ENCODE peak calls at places on chromosomes 6 and 20, in seven cellular contexts. E, T, H, X, V, W and L are unnamed samples.

GRCh38 chr20:57030611-57031600 is 235.5 kb downstream of the BMP7 start:
- DNase-seq in E (peak; percentile 9), T (peak; percentile 12), H (no peak), X (no peak), V (peak; percentile 60), W (peak; percentile 88), L (peak; percentile 88)

GRCh38 chr6:2055914-2056313 is 189.5 kb downstream of the GMDS start:
- DNase-seq in E (no peak), T (peak; percentile 51), H (no peak), X (no peak), V (no peak), W (no peak), L (peak; percentile 63)

GRCh38 chr20:57656252-57656820 is 36.1 kb upstream of the ZBP1 start:
- DNase-seq in E (no peak), T (no peak), H (peak; percentile 69), X (peak; percentile 64), V (no peak), W (no peak), L (no peak)

GRCh38 chr6:68108243-68108835 is 526.7 kb upstream of the ADGRB3 start:
- DNase-seq in E (peak; percentile 48), T (peak; percentile 31), H (no peak), X (no peak), V (no peak), W (peak; percentile 64), L (no peak)

GRCh38 chr20:51810155-51811039 is 8.1 kb upstream of the SALL4 start:
- DNase-seq in E (no peak), T (no peak), H (no peak), X (no peak), V (no peak), W (no peak), L (no peak)

GRCh38 chr6:44217332-44218143 is 812 bp downstream of the MYMX start:
- DNase-seq in E (peak; percentile 20), T (no peak), H (peak; percentile 91), X (peak; percentile 92), V (no peak), W (peak; percentile 54), L (peak; percentile 29)

GRCh38 chr20:52859156-52859887 is 112.8 kb upstream of the TSHZ2 start:
- DNase-seq in E (peak; percentile 75), T (peak; percentile 82), H (no peak), X (no peak), V (no peak), W (peak; percentile 63), L (peak; percentile 46)

GRCh38 chr20:1368448-1369199 is 24.2 kb downstream of the FKBP1A start:
- DNase-seq in E (peak; percentile 63), T (peak; percentile 52), H (no peak), X (no peak), V (no peak), W (peak; percentile 51), L (peak; percentile 43)

GRCh38 chr6:1686117-1687098 is 76.7 kb downstream of the FOXC1 start:
- DNase-seq in E (peak; percentile 92), T (peak; percentile 94), H (no peak), X (no peak), V (peak; percentile 98), W (peak; percentile 96), L (peak; percentile 100)

GRCh38 chr6:128209771-128210170 is 308.9 kb upstream of the THEMIS start:
- DNase-seq in E (peak; percentile 82), T (peak; percentile 69), H (no peak), X (no peak), V (no peak), W (peak; percentile 82), L (peak; percentile 79)

GRCh38 chr6:5303711-5304110 is 42.4 kb downstream of the FARS2 start:
- DNase-seq in E (no peak), T (no peak), H (no peak), X (no peak), V (no peak), W (no peak), L (no peak)

GRCh38 chr6:144148891-144149290 is 1.4 kb upstream of the STX11 start:
- DNase-seq in E (no peak), T (peak; percentile 83), H (no peak), X (no peak), V (no peak), W (peak; percentile 10), L (peak; percentile 42)

GRCh38 chr6:37137201-37137880 is 32.6 kb upstream of the PIM1 start:
- DNase-seq in E (peak; percentile 98), T (peak; percentile 98), H (no peak), X (no peak), V (peak; percentile 95), W (peak; percentile 99), L (peak; percentile 98)

GRCh38 chr6:144064402-144064830 is 31.0 kb downstream of the SF3B5 start:
- DNase-seq in E (no peak), T (no peak), H (no peak), X (peak; percentile 67), V (no peak), W (no peak), L (no peak)

GRCh38 chr20:51077601-51078000 is 54.7 kb upstream of the KCNG1 start:
- DNase-seq in E (no peak), T (no peak), H (no peak), X (no peak), V (no peak), W (no peak), L (no peak)

GRCh38 chr6:153117986-153118886 is 12.8 kb downstream of the RGS17 start:
- DNase-seq in E (peak; percentile 51), T (peak; percentile 94), H (no peak), X (no peak), V (peak; percentile 35), W (peak; percentile 23), L (peak; percentile 70)

GRCh38 chr20:46012926-46013825 is 4.5 kb downstream of the MMP9 start:
- DNase-seq in E (no peak), T (no peak), H (no peak), X (no peak), V (no peak), W (no peak), L (no peak)

GRCh38 chr20:46009847-46010246 is 1.1 kb downstream of the MMP9 start:
- DNase-seq in E (no peak), T (no peak), H (no peak), X (no peak), V (no peak), W (no peak), L (no peak)

GRCh38 chr20:46010491-46011405 is 2.0 kb downstream of the MMP9 start:
- DNase-seq in E (no peak), T (no peak), H (no peak), X (no peak), V (no peak), W (no peak), L (no peak)

GRCh38 chr20:46013826-46014516 is 5.3 kb downstream of the MMP9 start:
- DNase-seq in E (peak; percentile 52), T (peak; percentile 48), H (no peak), X (no peak), V (no peak), W (peak; percentile 26), L (peak; percentile 15)

GRCh38 chr20:46011631-46012482 is 3.1 kb downstream of the MMP9 start:
- DNase-seq in E (peak; percentile 50), T (peak; percentile 69), H (no peak), X (no peak), V (no peak), W (no peak), L (peak; percentile 10)
- TF ChIP-seq CTCF in E (peak; percentile 23), T (peak; percentile 31), H (no peak), X (no peak), V (peak; percentile 24), W (peak; percentile 26), L (peak; percentile 9)

GRCh38 chr6:100663219-100663863 is 198.6 kb upstream of the SIM1 start:
- DNase-seq in E (peak; percentile 88), T (peak; percentile 73), H (no peak), X (no peak), V (peak; percentile 56), W (peak; percentile 69), L (peak; percentile 77)

GRCh38 chr6:100664274-100665040 is 199.7 kb upstream of the SIM1 start:
- DNase-seq in E (peak; percentile 61), T (peak; percentile 63), H (no peak), X (no peak), V (peak; percentile 4), W (peak; percentile 60), L (peak; percentile 47)

GRCh38 chr6:100670056-100670455 is 205.3 kb upstream of the SIM1 start:
- DNase-seq in E (no peak), T (no peak), H (no peak), X (no peak), V (no peak), W (no peak), L (no peak)

GRCh38 chr6:100665041-100665380 is 200.3 kb upstream of the SIM1 start:
- DNase-seq in E (no peak), T (peak; percentile 4), H (no peak), X (no peak), V (no peak), W (no peak), L (no peak)
- H3K4me3 ChIP-seq in E (no peak overlapping the region), T (no peak overlapping the region), H (no peak overlapping the region), X (no peak overlapping the region), V (no peak overlapping the region), W (no peak overlapping the region), L (no peak overlapping the region)

DNA sequence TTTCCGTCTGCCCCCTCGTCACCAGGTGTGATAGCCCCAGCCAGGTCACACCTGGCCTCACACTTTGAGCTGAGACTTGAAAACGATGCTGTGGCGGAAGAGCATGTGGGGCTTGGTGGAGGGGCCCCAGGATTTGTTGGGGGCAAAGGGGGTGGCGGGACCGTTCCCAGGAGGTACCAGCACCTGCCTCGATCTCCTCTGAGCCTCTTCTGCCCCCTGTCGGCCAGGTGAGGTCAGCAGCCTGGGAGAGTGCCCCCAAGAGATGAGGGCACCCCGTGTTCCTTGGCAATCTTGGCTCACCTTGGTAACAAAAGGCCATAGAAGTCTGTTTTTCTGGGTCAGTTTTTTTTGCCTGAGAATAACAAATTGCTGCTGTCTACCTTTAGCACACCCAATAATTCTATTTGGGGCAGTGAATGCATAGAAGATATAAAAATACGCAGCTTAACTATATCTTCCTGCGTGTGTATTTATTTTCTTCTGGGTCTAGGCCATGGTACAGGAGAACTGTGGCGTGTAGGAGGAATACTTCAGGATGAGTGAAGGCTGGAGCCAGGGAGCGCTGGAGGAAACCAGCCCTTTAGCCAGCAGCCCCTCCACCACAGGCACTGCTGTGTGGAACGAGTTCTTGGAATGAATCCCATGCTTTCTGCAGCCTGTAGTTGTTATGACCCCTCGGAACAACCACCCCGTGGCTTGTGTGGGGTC is 25.2 kb downstream of the SPATA2 start:
- DNase-seq in E (no peak), T (no peak), H (peak; percentile 17), X (peak; percentile 58), V (no peak), W (no peak), L (no peak)
- TF ChIP-seq CTCF in E (no peak), T (peak; percentile 7), H (no peak), X (no peak), V (no peak), W (no peak), L (no peak)

GRCh38 chr6:7088076-7088742 is 19.6 kb upstream of the RREB1 start:
- DNase-seq in E (no peak), T (no peak), H (no peak), X (no peak), V (no peak), W (no peak), L (no peak)

GRCh38 chr6:7085911-7086310 is 21.9 kb upstream of the RREB1 start:
- DNase-seq in E (peak; percentile 8), T (peak; percentile 22), H (no peak), X (no peak), V (no peak), W (no peak), L (peak; percentile 21)

GRCh38 chr6:7087066-7087465 is 20.7 kb upstream of the RREB1 start:
- DNase-seq in E (peak; percentile 40), T (peak; percentile 36), H (no peak), X (no peak), V (no peak), W (peak; percentile 41), L (peak; percentile 40)

GRCh38 chr6:7086488-7086887 is 21.3 kb upstream of the RREB1 start:
- DNase-seq in E (peak; percentile 46), T (peak; percentile 55), H (no peak), X (no peak), V (no peak), W (peak; percentile 29), L (peak; percentile 48)

GRCh38 chr6:7087491-7087979 is 20.2 kb upstream of the RREB1 start:
- DNase-seq in E (no peak), T (no peak), H (no peak), X (no peak), V (no peak), W (no peak), L (no peak)
- H3K4me3 ChIP-seq in E (no peak overlapping the region), T (no peak overlapping the region), H (peak overlapping the region; percentile 40), X (no peak overlapping the region), V (no peak overlapping the region), W (no peak overlapping the region), L (no peak overlapping the region)